ENCODE peak calls at places on chromosomes 13 and 19, in seven cellular contexts. T, L, H, B, J, I and A are unnamed samples.

GRCh38 chr13:34349091-34349722 is 531.3 kb downstream of the RFC3 start:
- DNase-seq in T (no peak), L (no peak), H (peak), B (peak), J (no peak), I (no peak), A (no peak)

GRCh38 chr19:15194938-15195337 is 5.9 kb downstream of the NOTCH3 start:
- DNase-seq in T (no peak), L (no peak), H (peak), B (peak), J (no peak), I (no peak), A (peak)

GRCh38 chr19:29667941-29668340 is 2.7 kb downstream of the PLEKHF1 start:
- DNase-seq in T (no peak), L (no peak), H (no peak), B (no peak), J (no peak), I (peak), A (no peak)

GRCh38 chr19:15161028-15161984 is 39.5 kb downstream of the NOTCH3 start:
- DNase-seq in T (peak), L (no peak), H (peak), B (peak), J (no peak), I (no peak), A (no peak)

GRCh38 chr19:15249912-15250634 is 17.8 kb upstream of the EPHX3 start:
- DNase-seq in T (no peak), L (no peak), H (peak), B (peak), J (no peak), I (no peak), A (no peak)

GRCh38 chr19:52527954-52528326 is 472 bp downstream of the ZNF808 start:
- DNase-seq in T (no peak), L (peak), H (no peak), B (no peak), J (no peak), I (no peak), A (no peak)

GRCh38 chr13:100230813-100231575 is 142.1 kb downstream of the PCCA start:
- DNase-seq in T (no peak), L (no peak), H (no peak), B (no peak), J (no peak), I (no peak), A (no peak)

GRCh38 chr13:47067296-47067695 is 170.4 kb upstream of the HTR2A start:
- DNase-seq in T (no peak), L (no peak), H (no peak), B (no peak), J (no peak), I (no peak), A (no peak)

GRCh38 chr13:98239156-98240076 is 62.3 kb upstream of the RNF113B start:
- DNase-seq in T (no peak), L (no peak), H (no peak), B (no peak), J (no peak), I (no peak), A (no peak)

GRCh38 chr13:49679244-49679643 is 12.0 kb downstream of the EBPL start:
- DNase-seq in T (no peak), L (no peak), H (peak), B (peak), J (no peak), I (no peak), A (no peak)

GRCh38 chr19:46435009-46435408 is 6.3 kb upstream of the PNMA8C start:
- DNase-seq in T (no peak), L (no peak), H (no peak), B (no peak), J (no peak), I (no peak), A (no peak)

GRCh38 chr13:39269004-39269403 is 230.7 kb downstream of the NHLRC3 start:
- DNase-seq in T (no peak), L (no peak), H (no peak), B (no peak), J (no peak), I (no peak), A (no peak)

GRCh38 chr13:39279077-39279476 is 240.8 kb downstream of the NHLRC3 start:
- DNase-seq in T (no peak), L (no peak), H (no peak), B (no peak), J (no peak), I (no peak), A (no peak)

GRCh38 chr13:39269411-39269810 is 231.2 kb downstream of the NHLRC3 start:
- DNase-seq in T (no peak), L (no peak), H (no peak), B (no peak), J (no peak), I (no peak), A (no peak)

GRCh38 chr13:39274926-39275325 is 236.7 kb downstream of the NHLRC3 start:
- DNase-seq in T (no peak), L (no peak), H (no peak), B (no peak), J (no peak), I (no peak), A (no peak)

DNA sequence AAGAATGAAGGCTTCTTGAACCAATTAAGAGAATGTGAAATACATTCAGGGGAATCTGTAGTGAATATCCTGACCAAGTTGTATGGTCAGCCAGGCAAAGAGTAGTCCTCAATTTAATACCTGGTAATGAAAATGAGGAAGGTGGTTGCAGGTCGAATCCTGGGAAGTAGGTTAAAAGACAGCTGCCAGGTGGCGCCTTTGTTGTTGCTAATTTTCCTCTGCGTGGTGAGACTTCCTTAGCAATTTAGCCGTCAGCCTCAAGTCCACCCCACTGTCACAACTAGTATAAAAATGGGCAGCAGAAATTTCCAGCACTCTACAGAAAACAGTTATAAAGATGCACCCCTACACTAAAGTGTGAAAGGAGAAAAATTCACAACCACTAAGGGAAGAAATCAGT is 235.7 kb downstream of the NHLRC3 start:
- DNase-seq in T (no peak), L (no peak), H (peak), B (peak), J (no peak), I (no peak), A (no peak)
- TF ChIP-seq CTCF in T (peak), L (no peak), H (no peak), B (peak), J (no peak), I (no peak), A (no peak)

GRCh38 chr13:40069173-40070044 is 413.9 kb downstream of the COG6 start:
- DNase-seq in T (peak), L (no peak), H (peak), B (peak), J (peak), I (peak), A (peak)
- TF ChIP-seq CTCF in T (peak), L (peak), H (peak), B (peak), J (peak), I (peak), A (peak)

DNA sequence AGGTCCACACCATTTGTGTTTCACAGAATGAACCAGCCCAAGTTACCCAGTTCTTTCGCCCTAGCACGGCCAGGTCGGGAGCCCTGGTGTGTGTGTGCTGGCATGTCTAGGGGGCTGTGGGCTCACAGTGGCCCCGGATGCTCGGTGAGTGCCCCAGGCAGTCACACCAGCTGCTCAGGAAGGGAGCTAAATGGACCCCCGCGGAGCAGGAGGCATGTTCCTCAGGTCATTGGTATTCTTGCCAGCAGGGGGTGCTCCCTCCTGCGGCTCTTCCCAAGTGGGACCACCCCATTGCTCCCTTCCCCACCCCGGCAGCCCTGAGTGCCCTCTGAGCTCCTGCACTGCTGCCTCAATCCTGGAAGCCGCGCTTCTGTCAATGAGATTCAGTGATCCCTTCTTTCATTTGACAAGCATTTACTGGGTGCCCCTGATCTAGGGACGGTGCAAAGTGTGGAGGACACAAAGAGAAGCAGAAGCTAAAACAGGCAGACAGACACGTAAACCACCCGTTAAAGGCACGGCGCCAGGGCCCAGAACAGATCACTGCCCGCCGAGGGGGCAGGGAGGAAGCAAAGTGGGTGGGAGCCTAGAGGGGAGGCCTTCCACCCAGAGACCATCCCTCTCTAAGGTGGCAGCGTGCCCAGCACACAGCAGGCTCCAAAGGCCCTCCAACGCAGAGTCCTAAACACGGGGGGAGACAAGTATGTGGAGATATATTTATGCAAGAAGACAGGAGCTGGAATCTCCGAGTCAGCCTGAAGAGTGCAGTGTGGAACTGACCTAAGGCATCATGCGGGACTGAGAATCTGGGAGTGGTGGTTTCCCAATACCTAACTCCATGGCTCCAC is 5.2 kb upstream of the ADPRHL1 start:
- DNase-seq in T (no peak), L (no peak), H (peak), B (peak), J (no peak), I (no peak), A (no peak)
- TF ChIP-seq CTCF in T (no peak), L (no peak), H (peak), B (peak), J (peak), I (no peak), A (peak)

GRCh38 chr13:38637576-38637975 is 49.3 kb upstream of the FREM2 start:
- DNase-seq in T (no peak), L (no peak), H (no peak), B (no peak), J (no peak), I (no peak), A (no peak)

GRCh38 chr13:38636756-38637155 is 50.1 kb upstream of the FREM2 start:
- DNase-seq in T (no peak), L (no peak), H (no peak), B (no peak), J (peak), I (no peak), A (no peak)

GRCh38 chr13:38636106-38636505 is 50.8 kb upstream of the FREM2 start:
- DNase-seq in T (no peak), L (no peak), H (no peak), B (no peak), J (no peak), I (no peak), A (no peak)

DNA sequence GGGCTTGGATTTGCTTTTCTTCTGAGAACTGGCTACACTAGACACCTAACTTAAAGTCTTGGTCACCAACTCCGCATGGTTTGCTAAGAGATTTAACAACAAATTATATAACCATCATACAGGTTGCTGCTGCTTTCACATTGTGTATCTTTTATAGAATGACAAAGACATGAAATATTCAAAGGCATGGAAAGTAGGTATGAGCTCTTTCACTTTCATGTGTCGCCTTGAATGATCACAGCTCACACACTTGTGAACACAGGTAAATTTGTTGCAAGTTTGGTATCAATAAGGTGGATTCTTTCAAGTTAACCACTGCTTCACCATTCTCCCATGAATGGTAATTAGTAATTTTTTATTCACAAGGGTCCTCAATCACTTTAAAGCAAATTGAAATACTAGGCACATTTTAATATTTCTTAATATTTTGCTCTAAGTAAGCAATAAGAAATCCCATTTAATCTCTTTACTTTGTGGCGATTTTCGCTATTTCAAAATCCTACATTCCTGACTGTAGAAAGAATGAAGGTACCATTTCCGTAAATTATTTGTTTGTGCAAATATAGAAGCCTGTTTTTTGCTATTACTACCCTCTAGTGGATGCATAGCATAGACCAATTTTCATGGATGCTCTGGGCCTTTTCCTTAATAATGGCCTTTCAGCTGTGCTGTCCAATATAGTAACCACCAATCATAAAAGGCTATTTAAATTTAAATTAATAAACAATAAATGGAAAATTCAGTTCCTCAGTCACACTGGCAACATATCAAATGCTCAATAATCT is 45.5 kb upstream of the FREM2 start:
- DNase-seq in T (no peak), L (no peak), H (peak), B (no peak), J (no peak), I (no peak), A (no peak)
- TF ChIP-seq CTCF in T (no peak), L (peak), H (peak), B (peak), J (peak), I (no peak), A (no peak)

GRCh38 chr13:71979616-71980015 is 112.6 kb upstream of the DACH1 start:
- DNase-seq in T (peak), L (no peak), H (no peak), B (no peak), J (no peak), I (no peak), A (no peak)
- TF ChIP-seq CTCF in T (no peak), L (no peak), H (no peak), B (peak), J (peak), I (no peak), A (no peak)

GRCh38 chr13:37473035-37473434 is 125.5 kb downstream of the POSTN start:
- DNase-seq in T (no peak), L (no peak), H (no peak), B (no peak), J (no peak), I (no peak), A (no peak)
- TF ChIP-seq CTCF in T (no peak), L (no peak), H (peak), B (no peak), J (peak), I (no peak), A (no peak)

DNA sequence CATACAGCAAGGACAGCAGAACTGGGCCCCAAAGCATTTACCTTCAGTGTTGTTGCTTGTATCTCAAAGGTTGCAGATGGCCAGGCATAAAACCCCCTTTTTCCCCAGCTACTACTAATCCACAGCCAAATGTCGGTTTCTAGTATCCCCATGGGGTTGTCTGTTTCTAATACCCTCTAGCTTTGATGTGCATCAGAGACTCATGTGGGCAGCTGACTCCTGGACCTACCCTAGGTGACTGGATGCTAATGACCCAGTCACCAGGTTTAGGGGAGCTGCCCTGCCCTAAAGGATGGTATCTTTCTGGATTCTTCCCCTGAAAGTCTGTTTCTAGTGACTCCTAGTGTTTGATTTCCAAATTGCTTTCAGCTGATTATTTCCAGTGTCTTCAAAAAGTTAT is 23.9 kb downstream of the TJP3 start:
- DNase-seq in T (no peak), L (no peak), H (no peak), B (no peak), J (no peak), I (no peak), A (no peak)
- TF ChIP-seq CTCF in T (no peak), L (no peak), H (no peak), B (no peak), J (no peak), I (no peak), A (peak)

DNA sequence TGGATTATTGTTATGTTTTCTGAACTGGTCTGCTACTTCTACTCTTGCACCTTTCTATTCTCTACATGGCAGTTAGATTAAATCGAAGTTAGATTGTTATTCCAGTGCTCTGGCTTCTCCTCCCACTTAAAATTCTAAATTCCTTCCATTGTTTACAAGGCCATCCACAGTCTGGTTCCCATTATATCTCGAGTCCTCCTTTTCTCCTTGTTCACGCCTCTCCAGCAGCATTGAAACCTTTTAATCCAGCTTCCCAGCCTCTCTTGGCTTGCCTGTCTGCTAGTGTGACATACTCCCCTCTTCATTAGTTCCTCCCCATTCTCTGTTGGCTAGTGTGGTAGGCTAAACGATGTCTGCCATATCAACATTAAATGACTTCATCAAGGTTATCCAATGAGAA is 54.5 kb downstream of the DNAJC15 start:
- DNase-seq in T (no peak), L (no peak), H (no peak), B (no peak), J (no peak), I (no peak), A (no peak)
- TF ChIP-seq CTCF in T (no peak), L (no peak), H (no peak), B (no peak), J (no peak), I (no peak), A (no peak)

DNA sequence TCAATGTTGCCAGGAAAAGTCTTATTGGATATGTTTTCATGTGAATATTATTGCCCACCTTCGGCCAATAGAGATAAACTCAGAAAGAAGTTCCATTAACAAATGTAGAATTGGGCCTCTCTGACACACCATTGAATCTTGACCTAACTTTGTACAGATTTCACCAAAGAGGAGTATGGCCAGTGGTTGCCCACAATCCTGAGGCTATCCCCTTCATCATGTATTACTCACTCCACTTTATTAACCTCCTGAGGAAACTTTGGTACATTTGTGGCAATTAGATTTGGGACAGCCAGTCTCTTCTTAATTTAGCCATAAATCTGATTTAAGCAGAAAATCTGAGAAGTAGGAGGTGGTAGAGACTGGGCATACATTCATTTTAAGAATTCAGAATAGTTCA is 53.3 kb upstream of the POSTN start:
- DNase-seq in T (no peak), L (no peak), H (no peak), B (no peak), J (no peak), I (no peak), A (no peak)
- TF ChIP-seq CTCF in T (no peak), L (no peak), H (no peak), B (no peak), J (no peak), I (no peak), A (no peak)

GRCh38 chr19:47610546-47610894 is 1.6 kb downstream of the BICRA start:
- DNase-seq in T (no peak), L (no peak), H (no peak), B (no peak), J (no peak), I (no peak), A (no peak)

GRCh38 chr19:47608908-47609879 is at the start of gene BICRA:
- DNase-seq in T (no peak), L (peak), H (peak), B (peak), J (peak), I (peak), A (peak)

GRCh38 chr19:47607564-47608073 is 1.3 kb upstream of the BICRA start:
- DNase-seq in T (no peak), L (no peak), H (no peak), B (no peak), J (no peak), I (no peak), A (no peak)

GRCh38 chr19:47609885-47610545 is 1.1 kb downstream of the BICRA start:
- DNase-seq in T (no peak), L (peak), H (peak), B (peak), J (peak), I (peak), A (peak)

DNA sequence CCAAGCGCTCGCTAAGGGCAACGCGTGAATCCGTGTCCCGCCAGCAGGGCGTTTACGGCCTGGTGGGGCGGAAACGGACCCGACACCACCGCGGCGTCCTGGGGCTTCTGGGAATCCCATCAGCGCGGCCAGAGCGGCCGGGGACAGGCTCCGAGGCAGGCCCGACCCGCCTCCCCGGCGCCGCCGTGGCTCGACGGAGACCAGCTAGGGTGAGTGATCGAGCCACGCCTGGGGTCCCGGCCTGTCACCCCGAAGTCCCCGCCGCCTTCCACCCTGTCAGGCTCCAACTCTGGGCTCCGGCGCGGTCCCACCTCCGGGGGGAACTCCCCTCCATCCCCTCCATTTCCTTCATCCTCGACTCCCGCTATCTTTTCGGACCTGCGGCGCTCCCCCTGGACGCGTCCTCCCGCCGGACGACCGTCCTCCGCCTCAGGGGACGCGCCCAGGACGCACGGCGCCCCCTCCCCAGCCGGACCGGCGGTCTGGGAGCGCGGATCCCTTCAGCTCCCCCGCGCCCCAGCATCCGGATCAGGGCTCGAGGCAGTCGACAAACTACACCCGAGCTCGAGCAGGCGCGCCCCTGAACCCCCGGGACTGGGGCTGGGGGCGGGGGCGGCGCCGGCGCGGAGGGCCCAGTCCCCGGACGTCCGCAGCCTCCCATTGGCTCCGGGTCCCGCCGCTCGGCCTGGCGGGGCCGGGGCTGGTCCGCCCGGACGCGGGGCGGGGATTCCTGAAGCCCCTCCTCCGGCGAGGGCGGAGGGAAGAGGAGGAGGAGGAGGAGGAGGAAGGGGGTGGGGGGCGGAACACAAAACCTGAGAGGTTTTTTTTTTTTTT is 643 bp upstream of the BICRA start:
- DNase-seq in T (peak), L (peak), H (peak), B (peak), J (peak), I (peak), A (peak)
- TF ChIP-seq CTCF in T (no peak), L (peak), H (peak), B (peak), J (peak), I (no peak), A (peak)